ENCODE peak calls at places on chromosomes 1 and 21, in five cellular contexts. One of them, this sample, is unnamed.

GRCh38 chr1:66860529-66860928 is 59.5 kb upstream of the INSL5 start:
- DNase-seq in germinal center: no peak
- DNase-seq in activated T-cell treated with anti-CD3 and anti-CD28 coated beads for 4 hours: no peak
- DNase-seq in putamen: no peak
- DNase-seq in nephron progenitor cell: no peak
- DNase-seq in this sample: no peak

GRCh38 chr1:201016211-201016651 is 7.3 kb downstream of the KIF21B start:
- DNase-seq in putamen: peak; percentile 82
- DNase-seq in nephron progenitor cell: no peak
- DNase-seq in germinal center: no peak
- DNase-seq in activated T-cell treated with anti-CD3 and anti-CD28 coated beads for 4 hours: no peak
- DNase-seq in this sample: no peak

GRCh38 chr21:41779659-41780058 is 12.8 kb upstream of the RIPK4 start:
- DNase-seq in nephron progenitor cell: no peak
- DNase-seq in putamen: no peak
- DNase-seq in germinal center: no peak
- DNase-seq in activated T-cell treated with anti-CD3 and anti-CD28 coated beads for 4 hours: no peak
- DNase-seq in this sample: no peak

GRCh38 chr1:22619252-22619651 is 17.2 kb upstream of the C1QA start:
- DNase-seq in nephron progenitor cell: no peak
- DNase-seq in activated T-cell treated with anti-CD3 and anti-CD28 coated beads for 4 hours: no peak
- DNase-seq in germinal center: no peak
- DNase-seq in putamen: no peak
- DNase-seq in this sample: no peak

GRCh38 chr1:151166506-151166956 is 587 bp downstream of the SCNM1 start:
- DNase-seq in nephron progenitor cell: peak; percentile 24
- DNase-seq in activated T-cell treated with anti-CD3 and anti-CD28 coated beads for 4 hours: no peak
- DNase-seq in putamen: no peak
- DNase-seq in germinal center: no peak
- DNase-seq in this sample: no peak

GRCh38 chr1:117561551-117561950 is 44.3 kb upstream of the TENT5C start:
- DNase-seq in germinal center: no peak
- DNase-seq in nephron progenitor cell: no peak
- DNase-seq in activated T-cell treated with anti-CD3 and anti-CD28 coated beads for 4 hours: no peak
- DNase-seq in putamen: no peak
- DNase-seq in this sample: no peak

GRCh38 chr1:92992877-92993276 is 31.6 kb upstream of the DIPK1A start:
- DNase-seq in germinal center: no peak
- DNase-seq in putamen: no peak
- DNase-seq in nephron progenitor cell: no peak
- DNase-seq in activated T-cell treated with anti-CD3 and anti-CD28 coated beads for 4 hours: no peak
- DNase-seq in this sample: no peak

GRCh38 chr21:46158666-46159300 is 3.4 kb upstream of the FTCD start:
- DNase-seq in germinal center: no peak
- DNase-seq in putamen: no peak
- DNase-seq in activated T-cell treated with anti-CD3 and anti-CD28 coated beads for 4 hours: no peak
- DNase-seq in nephron progenitor cell: no peak
- DNase-seq in this sample: no peak

GRCh38 chr1:246383791-246384190 is 123.3 kb downstream of the SMYD3 start:
- DNase-seq in activated T-cell treated with anti-CD3 and anti-CD28 coated beads for 4 hours: no peak
- DNase-seq in putamen: no peak
- DNase-seq in germinal center: no peak
- DNase-seq in nephron progenitor cell: no peak
- DNase-seq in this sample: no peak

GRCh38 chr1:3996846-3997705 is 97.0 kb upstream of the C1orf174 start:
- DNase-seq in activated T-cell treated with anti-CD3 and anti-CD28 coated beads for 4 hours: no peak
- DNase-seq in nephron progenitor cell: no peak
- DNase-seq in putamen: no peak
- DNase-seq in germinal center: no peak
- DNase-seq in this sample: no peak

GRCh38 chr1:6438047-6438525 is 13.5 kb downstream of the ESPN start:
- DNase-seq in activated T-cell treated with anti-CD3 and anti-CD28 coated beads for 4 hours: peak; percentile 64
- DNase-seq in nephron progenitor cell: peak; percentile 82
- DNase-seq in putamen: peak; percentile 34
- DNase-seq in germinal center: peak; percentile 87
- DNase-seq in this sample: peak; percentile 29

GRCh38 chr1:212315907-212316306 is 30.7 kb downstream of the PPP2R5A start:
- DNase-seq in nephron progenitor cell: no peak
- DNase-seq in putamen: no peak
- DNase-seq in germinal center: no peak
- DNase-seq in activated T-cell treated with anti-CD3 and anti-CD28 coated beads for 4 hours: no peak
- DNase-seq in this sample: peak; percentile 36

GRCh38 chr1:108049083-108049819 is 84.3 kb upstream of the VAV3 start:
- DNase-seq in nephron progenitor cell: peak; percentile 25
- DNase-seq in activated T-cell treated with anti-CD3 and anti-CD28 coated beads for 4 hours: no peak
- DNase-seq in germinal center: peak; percentile 52
- DNase-seq in putamen: peak; percentile 70
- DNase-seq in this sample: peak; percentile 64

GRCh38 chr1:220706921-220707559 is 16.9 kb downstream of the C1orf115 start:
- DNase-seq in germinal center: no peak
- DNase-seq in putamen: no peak
- DNase-seq in activated T-cell treated with anti-CD3 and anti-CD28 coated beads for 4 hours: no peak
- DNase-seq in nephron progenitor cell: no peak
- DNase-seq in this sample: no peak

GRCh38 chr21:35565204-35565611 is 495.1 kb downstream of the SETD4 start:
- DNase-seq in putamen: no peak
- DNase-seq in nephron progenitor cell: no peak
- DNase-seq in germinal center: no peak
- DNase-seq in activated T-cell treated with anti-CD3 and anti-CD28 coated beads for 4 hours: no peak
- DNase-seq in this sample: no peak

GRCh38 chr1:22792396-22793171 is 81.9 kb downstream of the EPHB2 start:
- DNase-seq in activated T-cell treated with anti-CD3 and anti-CD28 coated beads for 4 hours: no peak
- DNase-seq in germinal center: no peak
- DNase-seq in putamen: no peak
- DNase-seq in nephron progenitor cell: peak; percentile 32
- DNase-seq in this sample: no peak

GRCh38 chr1:217089239-217090014 is 366.2 kb upstream of the ESRRG start:
- DNase-seq in germinal center: no peak
- DNase-seq in activated T-cell treated with anti-CD3 and anti-CD28 coated beads for 4 hours: no peak
- DNase-seq in putamen: peak; percentile 71
- DNase-seq in nephron progenitor cell: peak; percentile 52
- DNase-seq in this sample: peak; percentile 75

GRCh38 chr1:224539971-224540370 is 76.1 kb upstream of the CNIH3 start:
- DNase-seq in nephron progenitor cell: no peak
- DNase-seq in activated T-cell treated with anti-CD3 and anti-CD28 coated beads for 4 hours: no peak
- DNase-seq in putamen: no peak
- DNase-seq in germinal center: no peak
- DNase-seq in this sample: no peak

GRCh38 chr1:172394811-172395210 is 25.7 kb upstream of the C1orf105 start:
- DNase-seq in nephron progenitor cell: no peak
- DNase-seq in germinal center: no peak
- DNase-seq in activated T-cell treated with anti-CD3 and anti-CD28 coated beads for 4 hours: no peak
- DNase-seq in putamen: no peak
- DNase-seq in this sample: no peak

GRCh38 chr1:43537423-43538142 is 6.9 kb downstream of the PTPRF start:
- DNase-seq in putamen: no peak
- DNase-seq in activated T-cell treated with anti-CD3 and anti-CD28 coated beads for 4 hours: no peak
- DNase-seq in germinal center: no peak
- DNase-seq in nephron progenitor cell: no peak
- DNase-seq in this sample: no peak

GRCh38 chr1:56844709-56845108 is 9.9 kb upstream of the C8A start:
- DNase-seq in activated T-cell treated with anti-CD3 and anti-CD28 coated beads for 4 hours: no peak
- DNase-seq in nephron progenitor cell: no peak
- DNase-seq in germinal center: no peak
- DNase-seq in putamen: no peak
- DNase-seq in this sample: no peak

GRCh38 chr21:39803393-39803792 is 58.4 kb downstream of the IGSF5 start:
- DNase-seq in activated T-cell treated with anti-CD3 and anti-CD28 coated beads for 4 hours: no peak
- DNase-seq in putamen: no peak
- DNase-seq in germinal center: no peak
- DNase-seq in nephron progenitor cell: no peak
- DNase-seq in this sample: no peak

GRCh38 chr1:117753652-117754051 is 147.8 kb downstream of the TENT5C start:
- DNase-seq in putamen: no peak
- DNase-seq in nephron progenitor cell: no peak
- DNase-seq in activated T-cell treated with anti-CD3 and anti-CD28 coated beads for 4 hours: no peak
- DNase-seq in germinal center: no peak
- DNase-seq in this sample: no peak

GRCh38 chr21:18902641-18903040 is 499.1 kb upstream of the TMPRSS15 start:
- DNase-seq in putamen: no peak
- DNase-seq in activated T-cell treated with anti-CD3 and anti-CD28 coated beads for 4 hours: no peak
- DNase-seq in nephron progenitor cell: no peak
- DNase-seq in germinal center: no peak
- DNase-seq in this sample: no peak

GRCh38 chr1:44783697-44784093 is 4.3 kb downstream of the BEST4 start:
- DNase-seq in germinal center: no peak
- DNase-seq in activated T-cell treated with anti-CD3 and anti-CD28 coated beads for 4 hours: no peak
- DNase-seq in nephron progenitor cell: no peak
- DNase-seq in putamen: no peak
- DNase-seq in this sample: no peak

GRCh38 chr1:97820470-97821188 is 100.2 kb downstream of the DPYD start:
- DNase-seq in nephron progenitor cell: no peak
- DNase-seq in activated T-cell treated with anti-CD3 and anti-CD28 coated beads for 4 hours: no peak
- DNase-seq in putamen: no peak
- DNase-seq in germinal center: no peak
- DNase-seq in this sample: no peak

GRCh38 chr1:76390451-76390850 is 315.9 kb downstream of the ST6GALNAC3 start:
- DNase-seq in germinal center: no peak
- DNase-seq in putamen: peak; percentile 19
- DNase-seq in nephron progenitor cell: no peak
- DNase-seq in activated T-cell treated with anti-CD3 and anti-CD28 coated beads for 4 hours: no peak
- DNase-seq in this sample: peak; percentile 62

GRCh38 chr1:227901906-227902640 is 45.7 kb downstream of the WNT9A start:
- DNase-seq in putamen: no peak
- DNase-seq in germinal center: no peak
- DNase-seq in nephron progenitor cell: no peak
- DNase-seq in activated T-cell treated with anti-CD3 and anti-CD28 coated beads for 4 hours: no peak
- DNase-seq in this sample: no peak

GRCh38 chr1:235051521-235051920 is 77.1 kb downstream of the TOMM20 start:
- DNase-seq in putamen: no peak
- DNase-seq in nephron progenitor cell: no peak
- DNase-seq in germinal center: no peak
- DNase-seq in activated T-cell treated with anti-CD3 and anti-CD28 coated beads for 4 hours: no peak
- DNase-seq in this sample: no peak

GRCh38 chr1:111204211-111204883 is 3.9 kb upstream of the DENND2D start:
- DNase-seq in activated T-cell treated with anti-CD3 and anti-CD28 coated beads for 4 hours: peak; percentile 48
- DNase-seq in nephron progenitor cell: peak; percentile 23
- DNase-seq in putamen: no peak
- DNase-seq in germinal center: peak; percentile 85
- DNase-seq in this sample: no peak

GRCh38 chr1:10932088-10932487 is 80.4 kb upstream of the TARDBP start:
- DNase-seq in germinal center: no peak
- DNase-seq in activated T-cell treated with anti-CD3 and anti-CD28 coated beads for 4 hours: no peak
- DNase-seq in putamen: no peak
- DNase-seq in nephron progenitor cell: no peak
- DNase-seq in this sample: no peak

GRCh38 chr1:178501705-178502329 is 5.1 kb upstream of the CLEC20A start:
- DNase-seq in activated T-cell treated with anti-CD3 and anti-CD28 coated beads for 4 hours: peak; percentile 14
- DNase-seq in germinal center: peak; percentile 80
- DNase-seq in putamen: peak; percentile 38
- DNase-seq in nephron progenitor cell: peak; percentile 85
- DNase-seq in this sample: peak; percentile 41

GRCh38 chr1:155979525-155980343 is 1.4 kb upstream of the ARHGEF2 start:
- DNase-seq in putamen: no peak
- DNase-seq in activated T-cell treated with anti-CD3 and anti-CD28 coated beads for 4 hours: no peak
- DNase-seq in nephron progenitor cell: no peak
- DNase-seq in germinal center: peak; percentile 55
- DNase-seq in this sample: no peak

GRCh38 chr1:148388260-148389026 is 94.7 kb downstream of the PPIAL4G start:
- DNase-seq in germinal center: peak; percentile 89
- DNase-seq in putamen: peak; percentile 93
- DNase-seq in activated T-cell treated with anti-CD3 and anti-CD28 coated beads for 4 hours: peak; percentile 78
- DNase-seq in nephron progenitor cell: peak; percentile 71
- DNase-seq in this sample: peak; percentile 94

This sample was measured in globus pallidus.